ENCODE peak calls at places on chromosome 13, in four cellular contexts. U, F, M and Y are unnamed samples.

GRCh38 chr13:89212186-89212585 is 1541.0 kb downstream of the SLITRK5 start:
- DNase-seq in U (no peak), F (no peak), M (no peak), Y (no peak)

GRCh38 chr13:30874111-30874510 is 32.0 kb upstream of the MEDAG start:
- DNase-seq in U (no peak), F (no peak), M (no peak), Y (no peak)

GRCh38 chr13:45162194-45162593 is 38.7 kb downstream of the KCTD4 start:
- DNase-seq in U (no peak), F (no peak), M (no peak), Y (no peak)

GRCh38 chr13:25584975-25585374 is 213.2 kb downstream of the ATP8A2 start:
- DNase-seq in U (peak; percentile 1), F (no peak), M (no peak), Y (no peak)

GRCh38 chr13:49071341-49071937 is 95.7 kb downstream of the FNDC3A start:
- DNase-seq in U (no peak), F (no peak), M (no peak), Y (no peak)

GRCh38 chr13:102220681-102221228 is 181.1 kb downstream of the FGF14 start:
- DNase-seq in U (no peak), F (no peak), M (no peak), Y (no peak)

GRCh38 chr13:112059457-112060317 is 7.3 kb upstream of the SOX1 start:
- DNase-seq in U (no peak), F (no peak), M (no peak), Y (no peak)

GRCh38 chr13:79429309-79429708 is 23.3 kb upstream of the RBM26 start:
- DNase-seq in U (no peak), F (no peak), M (no peak), Y (no peak)

GRCh38 chr13:65894049-65894448 is 1336.1 kb downstream of the PCDH9 start:
- DNase-seq in U (no peak), F (no peak), M (no peak), Y (no peak)

GRCh38 chr13:48645845-48646244 is 7.9 kb upstream of the CYSLTR2 start:
- DNase-seq in U (peak; percentile 11), F (no peak), M (no peak), Y (no peak)

GRCh38 chr13:46655727-46656180 is 102.8 kb downstream of the LRCH1 start:
- DNase-seq in U (no peak), F (no peak), M (no peak), Y (no peak)

GRCh38 chr13:32266130-32266529 is 49.0 kb downstream of the ZAR1L start:
- DNase-seq in U (no peak), F (no peak), M (no peak), Y (peak; percentile 67)

GRCh38 chr13:76600086-76600485 is 286.1 kb downstream of the KCTD12 start:
- DNase-seq in U (no peak), F (no peak), M (no peak), Y (no peak)

GRCh38 chr13:23922005-23922932 is 25.0 kb upstream of the C1QTNF9B start:
- DNase-seq in U (no peak), F (no peak), M (no peak), Y (no peak)

GRCh38 chr13:49615844-49616687 is 12.2 kb upstream of the ARL11 start:
- DNase-seq in U (no peak), F (no peak), M (no peak), Y (no peak)

GRCh38 chr13:39676315-39676876 is 20.9 kb downstream of the COG6 start:
- DNase-seq in U (peak; percentile 34), F (no peak), M (no peak), Y (peak; percentile 28)

GRCh38 chr13:44703371-44703770 is 127.2 kb upstream of the TSC22D1 start:
- DNase-seq in U (no peak), F (no peak), M (no peak), Y (no peak)

GRCh38 chr13:108560092-108560491 is 69.3 kb upstream of the MYO16 start:
- DNase-seq in U (no peak), F (no peak), M (no peak), Y (no peak)

GRCh38 chr13:76711515-76712182 is 174.6 kb downstream of the KCTD12 start:
- DNase-seq in U (no peak), F (no peak), M (no peak), Y (no peak)

GRCh38 chr13:31038834-31039552 is 106.5 kb downstream of the TEX26 start:
- DNase-seq in U (no peak), F (no peak), M (peak; percentile 84), Y (no peak)

GRCh38 chr13:105925496-105925895 is 610.0 kb downstream of the EFNB2 start:
- DNase-seq in U (no peak), F (no peak), M (no peak), Y (no peak)

GRCh38 chr13:32205426-32206096 is 109.6 kb downstream of the ZAR1L start:
- DNase-seq in U (no peak), F (no peak), M (no peak), Y (no peak)

GRCh38 chr13:65907656-65908441 is 1322.3 kb downstream of the PCDH9 start:
- DNase-seq in U (no peak), F (no peak), M (no peak), Y (no peak)

GRCh38 chr13:23715762-23716235 is 145.6 kb downstream of the TNFRSF19 start:
- DNase-seq in U (peak; percentile 62), F (no peak), M (no peak), Y (peak; percentile 62)

DNA sequence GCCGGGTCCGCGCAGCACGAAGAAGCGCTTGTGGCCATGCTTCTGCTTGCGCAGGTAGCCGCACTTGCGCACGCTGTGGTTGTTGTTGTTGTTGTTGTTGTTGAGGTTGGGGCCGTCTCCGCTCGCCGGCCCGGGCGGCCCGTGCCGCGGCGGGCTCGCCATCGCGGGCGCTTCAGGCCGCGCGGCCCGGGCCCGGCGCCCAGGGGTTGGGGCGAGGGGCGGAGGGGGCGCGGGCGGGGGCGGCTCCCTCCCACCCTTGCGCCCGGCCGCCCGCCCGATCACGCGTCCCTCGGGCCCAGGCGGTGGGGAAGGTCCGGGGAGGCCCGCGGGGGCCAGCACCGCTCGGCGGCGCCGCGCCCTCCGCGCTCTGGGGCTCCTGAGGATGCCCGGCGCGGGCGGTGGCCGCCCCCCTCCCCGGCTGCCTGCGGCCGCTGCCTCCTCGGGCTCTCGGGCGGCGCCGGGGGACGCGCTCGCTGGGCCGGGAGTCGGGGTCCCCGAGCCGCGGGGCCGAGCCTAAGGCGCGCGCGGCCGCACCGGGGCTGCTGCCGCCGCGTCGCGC is 412 bp downstream of the IRS2 start:
- DNase-seq in U (no peak), F (no peak), M (no peak), Y (no peak)
- TF ChIP-seq EZH2 in U (no peak), F (no peak), M (no peak), Y (no peak)

DNA sequence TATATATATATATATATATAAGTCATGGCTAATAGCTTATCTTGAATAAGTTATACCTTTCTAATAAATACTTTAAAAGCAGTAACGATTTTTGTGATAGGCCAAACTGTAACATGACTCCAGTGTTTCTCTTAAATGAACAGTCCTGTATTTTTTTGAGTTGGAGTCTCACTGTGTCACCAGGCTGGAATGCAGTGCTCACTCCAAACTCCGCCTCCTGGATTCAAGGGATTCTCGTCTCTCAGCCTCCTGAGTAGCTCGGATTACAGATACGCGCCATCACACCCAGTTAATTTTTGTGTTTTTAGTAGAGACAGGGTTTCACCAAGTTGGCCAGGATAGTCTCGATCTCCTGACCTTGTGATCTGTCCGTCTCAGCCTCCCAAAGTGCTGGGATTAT is 814.2 kb upstream of the SLITRK5 start:
- DNase-seq in U (no peak), F (no peak), M (no peak), Y (peak; percentile 5)
- TF ChIP-seq TAF1 in U (no peak), F (no peak), M (no peak), Y (no peak)

GRCh38 chr13:99979453-99980200 is 2.0 kb upstream of the ZIC2 start:
- DNase-seq in U (peak; percentile 55), F (no peak), M (no peak), Y (no peak)
- TF ChIP-seq EZH2 in U (no peak), F (peak; percentile 3), M (no peak), Y (peak; percentile 44)

DNA sequence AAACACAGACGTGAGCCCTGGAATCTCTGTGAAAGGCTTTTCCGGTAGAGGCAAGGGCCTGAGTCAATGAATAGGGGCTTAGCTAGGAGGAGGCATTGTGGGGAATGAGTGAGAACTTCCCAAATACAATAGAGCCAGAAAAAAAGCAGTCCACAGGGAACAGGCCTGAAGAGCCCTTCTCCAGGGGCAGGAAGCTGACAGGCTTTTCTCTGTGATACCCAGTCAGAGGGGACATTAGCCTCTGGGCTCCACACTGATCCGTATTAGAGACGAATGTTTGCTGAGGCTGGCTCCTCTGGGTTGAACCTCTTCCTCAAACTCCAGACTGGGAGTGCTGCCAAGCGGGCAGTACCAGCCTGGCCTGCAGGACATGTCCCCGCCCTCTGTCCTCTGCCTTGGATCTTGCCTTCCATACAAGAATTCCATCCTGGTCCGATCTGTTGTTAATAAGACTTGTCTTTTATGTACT is 2.3 kb downstream of the DHRS12 start:
- DNase-seq in U (no peak), F (no peak), M (no peak), Y (no peak)
- TF ChIP-seq TAF1 in U (no peak), F (no peak), M (no peak), Y (no peak)

GRCh38 chr13:113758651-113759524 is at the start of gene TMEM255B:
- DNase-seq in U (peak; percentile 72), F (no peak), M (no peak), Y (no peak)

GRCh38 chr13:113761136-113761535 is 2.1 kb downstream of the TMEM255B start:
- DNase-seq in U (no peak), F (no peak), M (no peak), Y (no peak)

GRCh38 chr13:113762075-113762474 is 3.0 kb downstream of the TMEM255B start:
- DNase-seq in U (no peak), F (no peak), M (no peak), Y (no peak)

GRCh38 chr13:113762538-113762937 is 3.5 kb downstream of the TMEM255B start:
- DNase-seq in U (no peak), F (no peak), M (no peak), Y (no peak)

DNA sequence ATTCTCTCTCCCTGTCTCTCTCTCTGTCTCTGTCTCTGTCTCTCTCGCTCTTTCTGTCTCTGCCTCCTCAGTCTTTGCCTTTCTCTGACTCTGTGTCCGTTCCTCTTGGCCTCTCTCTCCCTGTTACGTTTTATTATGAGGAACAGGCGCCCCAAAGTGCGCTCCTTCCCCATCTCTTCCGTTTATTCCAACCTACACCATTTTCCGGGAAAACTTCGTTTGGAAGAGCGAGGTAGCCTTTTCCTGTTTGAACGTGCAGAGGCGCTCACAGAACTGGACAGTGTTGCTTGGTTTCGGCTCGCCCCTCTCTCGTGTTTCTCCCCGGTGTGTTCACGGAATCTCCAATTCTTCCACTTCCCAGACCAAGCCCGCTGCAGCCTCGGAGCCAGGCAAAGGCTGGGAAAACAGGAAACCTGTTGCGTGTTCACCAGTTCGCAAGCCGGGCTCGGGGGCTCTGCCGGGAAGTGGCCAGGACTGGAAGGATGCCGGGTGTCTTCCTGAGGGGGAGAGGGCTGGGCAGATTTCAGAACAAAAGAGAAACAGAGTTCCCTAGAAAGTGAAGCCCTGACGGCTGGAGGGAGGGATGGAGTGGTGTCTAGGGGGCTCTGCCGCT is 605 bp downstream of the TMEM255B start:
- DNase-seq in U (no peak), F (no peak), M (no peak), Y (no peak)
- TF ChIP-seq EZH2 in U (peak; percentile 30), F (peak; percentile 70), M (peak; percentile 75), Y (peak; percentile 78)

GRCh38 chr13:90545070-90545840 is 802.2 kb upstream of the MIR17HG start:
- DNase-seq in U (no peak), F (no peak), M (no peak), Y (no peak)
- TF ChIP-seq TAF1 in U (no peak), F (no peak), M (no peak), Y (no peak)